ENCODE peak calls at places on chromosome 21, in seven cellular contexts. X is H1, U is HCT116, O is IMR-90, V is K562, T is HepG2, A is GM12878. K is an unnamed sample.

GRCh38 chr21:17088500-17088899 is 424.3 kb upstream of the CXADR start:
- DNase-seq in X (no peak), U (no peak), O (no peak), V (no peak), T (no peak), A (no peak), K (no peak)

GRCh38 chr21:31351438-31351837 is 7.4 kb upstream of the TIAM1 start:
- DNase-seq in X (no peak), U (no peak), O (peak), V (no peak), T (no peak), A (no peak), K (no peak)

GRCh38 chr21:46059195-46059594 is 38.7 kb upstream of the COL6A2 start:
- DNase-seq in X (no peak), U (no peak), O (no peak), V (no peak), T (no peak), A (no peak), K (no peak)

GRCh38 chr21:17451364-17451869 is 61.4 kb upstream of the CXADR start:
- DNase-seq in X (no peak), U (no peak), O (peak), V (no peak), T (peak), A (no peak), K (peak)

GRCh38 chr21:34260598-34260997 is 103.2 kb upstream of the KCNE2 start:
- DNase-seq in X (no peak), U (no peak), O (no peak), V (no peak), T (no peak), A (no peak), K (no peak)

GRCh38 chr21:45598109-45598508 is 45.4 kb upstream of the PCBP3 start:
- DNase-seq in X (no peak), U (no peak), O (no peak), V (no peak), T (no peak), A (no peak), K (no peak)

GRCh38 chr21:40445349-40445921 is 401.5 kb downstream of the DSCAM start:
- DNase-seq in X (no peak), U (no peak), O (no peak), V (no peak), T (no peak), A (no peak), K (no peak)

GRCh38 chr21:23986214-23986613 is 1621.1 kb downstream of the MRPL39 start:
- DNase-seq in X (no peak), U (no peak), O (no peak), V (no peak), T (no peak), A (no peak), K (no peak)

GRCh38 chr21:38443110-38443509 is 55.2 kb downstream of the ERG start:
- DNase-seq in X (no peak), U (no peak), O (no peak), V (no peak), T (no peak), A (no peak), K (peak)

GRCh38 chr21:17071093-17071492 is 441.8 kb upstream of the CXADR start:
- DNase-seq in X (no peak), U (no peak), O (no peak), V (no peak), T (no peak), A (no peak), K (no peak)

GRCh38 chr21:19440792-19441494 is 1037.4 kb upstream of the TMPRSS15 start:
- DNase-seq in X (no peak), U (no peak), O (no peak), V (peak), T (no peak), A (no peak), K (no peak)

GRCh38 chr21:36207577-36208320 is 51.1 kb downstream of the DOP1B start:
- DNase-seq in X (no peak), U (no peak), O (peak), V (no peak), T (no peak), A (no peak), K (peak)

GRCh38 chr21:46229133-46229922 is 754 bp upstream of the LSS start:
- DNase-seq in X (no peak), U (no peak), O (no peak), V (peak), T (peak), A (no peak), K (peak)

GRCh38 chr21:21165063-21165645 is 166.9 kb downstream of the NCAM2 start:
- DNase-seq in X (no peak), U (no peak), O (peak), V (no peak), T (no peak), A (no peak), K (no peak)

GRCh38 chr21:29638138-29638537 is 301.7 kb downstream of the GRIK1 start:
- DNase-seq in X (no peak), U (no peak), O (no peak), V (no peak), T (no peak), A (no peak), K (no peak)

GRCh38 chr21:29233611-29234540 is 64.8 kb upstream of the BACH1 start:
- DNase-seq in X (no peak), U (no peak), O (no peak), V (no peak), T (no peak), A (peak), K (no peak)

GRCh38 chr21:37257526-37257966 is 9.6 kb downstream of the VPS26C start:
- DNase-seq in X (no peak), U (no peak), O (peak), V (no peak), T (peak), A (no peak), K (peak)

GRCh38 chr21:29025328-29025713 is 853 bp downstream of the USP16 start:
- DNase-seq in X (no peak), U (no peak), O (peak), V (peak), T (no peak), A (no peak), K (no peak)

GRCh38 chr21:45004481-45005263 is 64.8 kb downstream of the SLX9 start:
- DNase-seq in X (no peak), U (no peak), O (peak), V (no peak), T (no peak), A (no peak), K (peak)

GRCh38 chr21:28550057-28550825 is 442.4 kb downstream of the LTN1 start:
- DNase-seq in X (no peak), U (no peak), O (peak), V (no peak), T (no peak), A (no peak), K (peak)

GRCh38 chr21:42388740-42389448 is 7.0 kb downstream of the TMPRSS3 start:
- DNase-seq in X (no peak), U (no peak), O (no peak), V (peak), T (peak), A (no peak), K (no peak)

GRCh38 chr21:27476696-27477095 is 509.8 kb upstream of the ADAMTS5 start:
- DNase-seq in X (no peak), U (no peak), O (peak), V (no peak), T (no peak), A (no peak), K (peak)

GRCh38 chr21:45542242-45542666 is at the start of gene SLC19A1:
- DNase-seq in X (peak), U (no peak), O (peak), V (peak), T (no peak), A (no peak), K (peak)

GRCh38 chr21:38831526-38832467 is 26.1 kb downstream of the ETS2 start:
- DNase-seq in X (no peak), U (peak), O (peak), V (peak), T (peak), A (peak), K (peak)

GRCh38 chr21:27734146-27734545 is 767.3 kb upstream of the ADAMTS5 start:
- DNase-seq in X (no peak), U (no peak), O (peak), V (no peak), T (no peak), A (no peak), K (peak)

GRCh38 chr21:40386301-40386911 is 460.6 kb downstream of the DSCAM start:
- DNase-seq in X (peak), U (no peak), O (no peak), V (peak), T (no peak), A (no peak), K (no peak)

GRCh38 chr21:45280969-45281368 is 6.7 kb downstream of the POFUT2 start:
- DNase-seq in X (no peak), U (no peak), O (no peak), V (no peak), T (no peak), A (no peak), K (no peak)

GRCh38 chr21:26449161-26449560 is 123.9 kb downstream of the CYYR1 start:
- DNase-seq in X (no peak), U (no peak), O (peak), V (no peak), T (no peak), A (no peak), K (peak)

GRCh38 chr21:14616303-14617039 is 70.4 kb upstream of the SAMSN1 start:
- DNase-seq in X (no peak), U (no peak), O (no peak), V (no peak), T (no peak), A (no peak), K (no peak)

GRCh38 chr21:27695246-27695645 is 728.4 kb upstream of the ADAMTS5 start:
- DNase-seq in X (no peak), U (no peak), O (no peak), V (no peak), T (no peak), A (no peak), K (no peak)

GRCh38 chr21:28959367-28960099 is 33.1 kb downstream of the LTN1 start:
- DNase-seq in X (no peak), U (no peak), O (peak), V (no peak), T (peak), A (no peak), K (peak)

GRCh38 chr21:37765501-37765900 is 150.8 kb downstream of the KCNJ6 start:
- DNase-seq in X (no peak), U (no peak), O (no peak), V (no peak), T (no peak), A (no peak), K (no peak)

GRCh38 chr21:34688145-34688544 is 19.4 kb downstream of the CLIC6 start:
- DNase-seq in X (no peak), U (peak), O (no peak), V (peak), T (no peak), A (no peak), K (no peak)

GRCh38 chr21:15729346-15729673 is 472 bp upstream of the USP25 start:
- DNase-seq in X (no peak), U (no peak), O (peak), V (no peak), T (no peak), A (no peak), K (peak)
- TF ChIP-seq POLR2A in X (no peak), U (no peak), O (no peak), V (peak), T (no peak), A (no peak), K (no peak)

DNA sequence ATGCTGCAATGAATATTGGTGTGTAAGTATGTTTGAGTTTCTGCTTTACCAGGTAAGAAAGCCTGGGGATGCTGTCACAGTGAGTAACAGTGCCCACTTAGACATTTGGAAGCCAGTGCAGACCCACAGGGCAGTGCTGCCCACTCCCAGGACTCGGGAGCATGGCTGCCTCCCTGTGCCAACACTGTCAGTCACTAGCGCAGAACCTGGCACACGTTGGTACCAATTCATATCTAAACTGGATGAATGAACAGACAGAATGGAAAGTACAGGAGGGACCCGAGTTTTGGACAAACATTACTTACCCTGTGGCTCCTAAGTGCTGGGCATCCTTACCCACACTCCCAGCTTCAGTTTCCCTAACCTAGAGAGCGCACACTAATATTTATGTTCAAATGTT is 1.6 kb upstream of the EVA1C start:
- DNase-seq in X (no peak), U (no peak), O (no peak), V (no peak), T (no peak), A (no peak), K (no peak)
- H3K9ac ChIP-seq in X (no peak), U (peak), O (peak), V (no peak), T (no peak), A (no peak), K (peak)

DNA sequence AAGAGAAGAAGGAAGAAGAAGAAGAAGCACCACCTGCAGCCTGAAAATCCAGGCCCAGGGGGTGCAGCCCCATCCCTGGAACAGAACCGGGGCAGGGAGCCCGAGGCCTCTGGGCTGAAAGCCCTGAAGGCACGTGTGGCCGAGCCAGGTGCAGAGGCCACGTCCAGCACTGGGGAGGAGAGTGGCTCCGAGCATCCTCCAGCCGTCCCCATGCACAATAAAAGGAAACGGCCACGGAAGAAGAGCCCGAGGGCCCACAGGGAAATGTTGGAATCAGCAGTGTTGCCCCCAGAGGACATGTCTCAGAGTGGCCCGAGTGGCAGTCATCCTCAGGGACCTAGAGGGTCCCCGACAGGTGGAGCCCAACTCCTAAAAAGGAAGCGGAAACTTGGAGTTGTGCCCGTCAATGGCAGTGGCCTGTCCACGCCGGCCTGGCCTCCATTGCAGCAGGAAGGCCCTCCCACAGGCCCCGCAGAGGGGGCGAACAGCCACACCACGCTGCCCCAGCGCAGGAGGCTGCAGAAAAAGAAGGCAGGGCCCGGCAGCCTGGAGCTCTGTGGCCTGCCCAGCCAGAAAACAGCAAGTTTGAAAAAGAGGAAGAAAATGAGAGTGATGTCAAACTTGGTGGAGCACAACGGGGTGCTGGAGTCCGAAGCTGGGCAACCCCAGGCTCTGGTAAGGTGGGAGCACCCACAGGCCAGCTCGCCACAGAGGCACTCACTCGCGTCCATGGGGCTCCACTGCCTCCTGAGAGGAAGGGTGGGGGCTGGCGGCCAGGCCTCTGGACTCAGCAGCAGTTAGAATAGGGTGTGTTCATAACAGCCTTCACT is 28.4 kb downstream of the RRP1B start:
- DNase-seq in X (no peak), U (no peak), O (no peak), V (no peak), T (no peak), A (no peak), K (no peak)
- TF ChIP-seq POLR2A in X (no peak), U (no peak), O (no peak), V (no peak), T (no peak), A (no peak), K (no peak)

GRCh38 chr21:33217168-33217567 is 12.6 kb upstream of the IFNAR2 start:
- DNase-seq in X (no peak), U (no peak), O (no peak), V (no peak), T (no peak), A (no peak), K (no peak)
- H3K9ac ChIP-seq in X (no peak), U (no peak), O (no peak), V (no peak), T (no peak), A (peak), K (no peak)

K was measured in endothelial cell of umbilical vein.